ENCODE peak calls at places on chromosomes 11 and 22, in ten cellular contexts. One of them, this sample, is unnamed.

GRCh38 chr22:37636186-37636948 is 3.1 kb upstream of the SH3BP1 start:
- DNase-seq in GM13976: no peak
- DNase-seq in skeletal muscle cell: peak
- DNase-seq in cardiac septum: no peak
- DNase-seq in GOT3: no peak
- DNase-seq in activated T-cell treated with anti-CD3 and anti-CD28 coated beads, Interleukin-2, amount 50 U/mL, for 1 hour: no peak
- DNase-seq in M059J: peak
- DNase-seq in hypothalamus: no peak
- DNase-seq in HEK293T: no peak
- DNase-seq in left lung: no peak
- DNase-seq in this sample: no peak

GRCh38 chr22:43823353-43823908 is 11.3 kb upstream of the EFCAB6 start:
- DNase-seq in hypothalamus: no peak
- DNase-seq in cardiac septum: peak
- DNase-seq in activated T-cell treated with anti-CD3 and anti-CD28 coated beads, Interleukin-2, amount 50 U/mL, for 1 hour: no peak
- DNase-seq in HEK293T: no peak
- DNase-seq in left lung: peak
- DNase-seq in M059J: peak
- DNase-seq in GM13976: peak
- DNase-seq in GOT3: no peak
- DNase-seq in skeletal muscle cell: no peak
- DNase-seq in this sample: no peak

GRCh38 chr11:57310630-57311086 is 14.1 kb downstream of the TNKS1BP1 start:
- DNase-seq in M059J: peak
- DNase-seq in hypothalamus: no peak
- DNase-seq in left lung: no peak
- DNase-seq in skeletal muscle cell: no peak
- DNase-seq in GOT3: no peak
- DNase-seq in HEK293T: no peak
- DNase-seq in activated T-cell treated with anti-CD3 and anti-CD28 coated beads, Interleukin-2, amount 50 U/mL, for 1 hour: no peak
- DNase-seq in GM13976: no peak
- DNase-seq in cardiac septum: no peak
- DNase-seq in this sample: no peak

GRCh38 chr11:6214530-6214929 is 9.2 kb downstream of the C11orf42 start:
- DNase-seq in GM13976: no peak
- DNase-seq in left lung: peak
- DNase-seq in skeletal muscle cell: no peak
- DNase-seq in hypothalamus: no peak
- DNase-seq in cardiac septum: no peak
- DNase-seq in activated T-cell treated with anti-CD3 and anti-CD28 coated beads, Interleukin-2, amount 50 U/mL, for 1 hour: no peak
- DNase-seq in M059J: no peak
- DNase-seq in GOT3: no peak
- DNase-seq in HEK293T: no peak
- DNase-seq in this sample: no peak

GRCh38 chr22:37201066-37201820 is 11.0 kb downstream of the SSTR3 start:
- DNase-seq in skeletal muscle cell: no peak
- DNase-seq in GM13976: no peak
- DNase-seq in M059J: no peak
- DNase-seq in hypothalamus: no peak
- DNase-seq in HEK293T: no peak
- DNase-seq in cardiac septum: no peak
- DNase-seq in GOT3: no peak
- DNase-seq in activated T-cell treated with anti-CD3 and anti-CD28 coated beads, Interleukin-2, amount 50 U/mL, for 1 hour: peak
- DNase-seq in left lung: peak
- DNase-seq in this sample: no peak

GRCh38 chr22:16818538-16818937 is 6.7 kb downstream of the XKR3 start:
- DNase-seq in hypothalamus: no peak
- DNase-seq in M059J: no peak
- DNase-seq in left lung: no peak
- DNase-seq in GM13976: no peak
- DNase-seq in cardiac septum: no peak
- DNase-seq in activated T-cell treated with anti-CD3 and anti-CD28 coated beads, Interleukin-2, amount 50 U/mL, for 1 hour: no peak
- DNase-seq in skeletal muscle cell: no peak
- DNase-seq in GOT3: no peak
- DNase-seq in HEK293T: no peak
- DNase-seq in this sample: no peak

GRCh38 chr11:71304491-71304890 is 52.1 kb upstream of the SHANK2 start:
- DNase-seq in HEK293T: no peak
- DNase-seq in M059J: no peak
- DNase-seq in GM13976: no peak
- DNase-seq in activated T-cell treated with anti-CD3 and anti-CD28 coated beads, Interleukin-2, amount 50 U/mL, for 1 hour: no peak
- DNase-seq in hypothalamus: no peak
- DNase-seq in skeletal muscle cell: no peak
- DNase-seq in GOT3: no peak
- DNase-seq in cardiac septum: peak
- DNase-seq in left lung: no peak
- DNase-seq in this sample: no peak

GRCh38 chr11:11748706-11749365 is 92.9 kb upstream of the USP47 start:
- DNase-seq in HEK293T: no peak
- DNase-seq in GM13976: no peak
- DNase-seq in GOT3: no peak
- DNase-seq in skeletal muscle cell: no peak
- DNase-seq in activated T-cell treated with anti-CD3 and anti-CD28 coated beads, Interleukin-2, amount 50 U/mL, for 1 hour: no peak
- DNase-seq in left lung: no peak
- DNase-seq in hypothalamus: no peak
- DNase-seq in cardiac septum: no peak
- DNase-seq in M059J: peak
- DNase-seq in this sample: no peak

GRCh38 chr11:14444441-14445189 is 55.0 kb downstream of the COPB1 start:
- DNase-seq in M059J: no peak
- DNase-seq in GM13976: no peak
- DNase-seq in cardiac septum: no peak
- DNase-seq in hypothalamus: no peak
- DNase-seq in GOT3: no peak
- DNase-seq in HEK293T: no peak
- DNase-seq in left lung: no peak
- DNase-seq in skeletal muscle cell: no peak
- DNase-seq in activated T-cell treated with anti-CD3 and anti-CD28 coated beads, Interleukin-2, amount 50 U/mL, for 1 hour: no peak
- DNase-seq in this sample: no peak

GRCh38 chr11:74397531-74398243 is 546 bp downstream of the PGM2L1 start:
- DNase-seq in GM13976: peak
- DNase-seq in left lung: peak
- DNase-seq in HEK293T: peak
- DNase-seq in activated T-cell treated with anti-CD3 and anti-CD28 coated beads, Interleukin-2, amount 50 U/mL, for 1 hour: no peak
- DNase-seq in skeletal muscle cell: no peak
- DNase-seq in M059J: peak
- DNase-seq in cardiac septum: no peak
- DNase-seq in GOT3: no peak
- DNase-seq in hypothalamus: no peak
- DNase-seq in this sample: no peak

GRCh38 chr22:42437488-42438292 is 5.5 kb upstream of the NFAM1 start:
- DNase-seq in hypothalamus: peak
- DNase-seq in M059J: peak
- DNase-seq in activated T-cell treated with anti-CD3 and anti-CD28 coated beads, Interleukin-2, amount 50 U/mL, for 1 hour: peak
- DNase-seq in GOT3: peak
- DNase-seq in skeletal muscle cell: no peak
- DNase-seq in GM13976: peak
- DNase-seq in HEK293T: peak
- DNase-seq in left lung: peak
- DNase-seq in cardiac septum: peak
- DNase-seq in this sample: peak

GRCh38 chr22:42905702-42906183 is 48.7 kb upstream of the ARFGAP3 start:
- DNase-seq in cardiac septum: peak
- DNase-seq in skeletal muscle cell: no peak
- DNase-seq in hypothalamus: no peak
- DNase-seq in M059J: no peak
- DNase-seq in HEK293T: no peak
- DNase-seq in activated T-cell treated with anti-CD3 and anti-CD28 coated beads, Interleukin-2, amount 50 U/mL, for 1 hour: no peak
- DNase-seq in GM13976: no peak
- DNase-seq in GOT3: no peak
- DNase-seq in left lung: no peak
- DNase-seq in this sample: peak

GRCh38 chr11:27282806-27283205 is 80.2 kb downstream of the CCDC34 start:
- DNase-seq in activated T-cell treated with anti-CD3 and anti-CD28 coated beads, Interleukin-2, amount 50 U/mL, for 1 hour: no peak
- DNase-seq in left lung: no peak
- DNase-seq in GM13976: no peak
- DNase-seq in cardiac septum: no peak
- DNase-seq in GOT3: no peak
- DNase-seq in hypothalamus: no peak
- DNase-seq in skeletal muscle cell: no peak
- DNase-seq in M059J: peak
- DNase-seq in HEK293T: no peak
- DNase-seq in this sample: no peak

GRCh38 chr11:121656333-121657090 is 203.7 kb upstream of the SORL1-AS1 start:
- DNase-seq in GOT3: no peak
- DNase-seq in skeletal muscle cell: no peak
- DNase-seq in GM13976: peak
- DNase-seq in hypothalamus: no peak
- DNase-seq in cardiac septum: no peak
- DNase-seq in HEK293T: no peak
- DNase-seq in activated T-cell treated with anti-CD3 and anti-CD28 coated beads, Interleukin-2, amount 50 U/mL, for 1 hour: no peak
- DNase-seq in M059J: no peak
- DNase-seq in left lung: no peak
- DNase-seq in this sample: no peak

GRCh38 chr11:118438314-118438931 is 2.1 kb downstream of the KMT2A start:
- DNase-seq in skeletal muscle cell: peak
- DNase-seq in M059J: peak
- DNase-seq in GM13976: peak
- DNase-seq in GOT3: no peak
- DNase-seq in cardiac septum: peak
- DNase-seq in left lung: no peak
- DNase-seq in HEK293T: peak
- DNase-seq in activated T-cell treated with anti-CD3 and anti-CD28 coated beads, Interleukin-2, amount 50 U/mL, for 1 hour: peak
- DNase-seq in hypothalamus: no peak
- DNase-seq in this sample: peak

GRCh38 chr22:44100411-44100810 is 76.3 kb downstream of the PARVB start:
- DNase-seq in left lung: peak
- DNase-seq in cardiac septum: no peak
- DNase-seq in M059J: no peak
- DNase-seq in skeletal muscle cell: no peak
- DNase-seq in GM13976: no peak
- DNase-seq in GOT3: no peak
- DNase-seq in hypothalamus: no peak
- DNase-seq in HEK293T: no peak
- DNase-seq in activated T-cell treated with anti-CD3 and anti-CD28 coated beads, Interleukin-2, amount 50 U/mL, for 1 hour: no peak
- DNase-seq in this sample: no peak

GRCh38 chr22:45216133-45217003 is 24.3 kb downstream of the KIAA0930 start:
- DNase-seq in cardiac septum: no peak
- DNase-seq in M059J: no peak
- DNase-seq in hypothalamus: no peak
- DNase-seq in activated T-cell treated with anti-CD3 and anti-CD28 coated beads, Interleukin-2, amount 50 U/mL, for 1 hour: no peak
- DNase-seq in GM13976: no peak
- DNase-seq in left lung: peak
- DNase-seq in GOT3: no peak
- DNase-seq in HEK293T: no peak
- DNase-seq in skeletal muscle cell: no peak
- DNase-seq in this sample: no peak

GRCh38 chr11:58676563-58677135 is 54.2 kb downstream of the CNTF start:
- DNase-seq in HEK293T: no peak
- DNase-seq in M059J: no peak
- DNase-seq in GOT3: no peak
- DNase-seq in skeletal muscle cell: no peak
- DNase-seq in left lung: no peak
- DNase-seq in cardiac septum: no peak
- DNase-seq in GM13976: no peak
- DNase-seq in activated T-cell treated with anti-CD3 and anti-CD28 coated beads, Interleukin-2, amount 50 U/mL, for 1 hour: no peak
- DNase-seq in hypothalamus: no peak
- DNase-seq in this sample: no peak

GRCh38 chr11:1765871-1766718 is 2.4 kb upstream of the CTSD start:
- DNase-seq in GM13976: no peak
- DNase-seq in GOT3: no peak
- DNase-seq in cardiac septum: peak
- DNase-seq in skeletal muscle cell: no peak
- DNase-seq in activated T-cell treated with anti-CD3 and anti-CD28 coated beads, Interleukin-2, amount 50 U/mL, for 1 hour: peak
- DNase-seq in HEK293T: no peak
- DNase-seq in M059J: no peak
- DNase-seq in hypothalamus: no peak
- DNase-seq in left lung: peak
- DNase-seq in this sample: no peak

GRCh38 chr22:49340406-49340805 is 487.3 kb downstream of the BRD1 start:
- DNase-seq in left lung: no peak
- DNase-seq in GM13976: no peak
- DNase-seq in skeletal muscle cell: no peak
- DNase-seq in activated T-cell treated with anti-CD3 and anti-CD28 coated beads, Interleukin-2, amount 50 U/mL, for 1 hour: no peak
- DNase-seq in HEK293T: no peak
- DNase-seq in GOT3: no peak
- DNase-seq in hypothalamus: no peak
- DNase-seq in cardiac septum: no peak
- DNase-seq in M059J: no peak
- DNase-seq in this sample: no peak

GRCh38 chr11:33835143-33835878 is 56.6 kb downstream of the LMO2 start:
- DNase-seq in hypothalamus: no peak
- DNase-seq in M059J: peak
- DNase-seq in skeletal muscle cell: peak
- DNase-seq in HEK293T: no peak
- DNase-seq in left lung: no peak
- DNase-seq in cardiac septum: no peak
- DNase-seq in GM13976: no peak
- DNase-seq in GOT3: no peak
- DNase-seq in activated T-cell treated with anti-CD3 and anti-CD28 coated beads, Interleukin-2, amount 50 U/mL, for 1 hour: no peak
- DNase-seq in this sample: no peak

GRCh38 chr11:86746509-86746908 is 53.8 kb upstream of the PRSS23 start:
- DNase-seq in hypothalamus: no peak
- DNase-seq in cardiac septum: no peak
- DNase-seq in skeletal muscle cell: no peak
- DNase-seq in left lung: no peak
- DNase-seq in GOT3: no peak
- DNase-seq in M059J: peak
- DNase-seq in GM13976: no peak
- DNase-seq in activated T-cell treated with anti-CD3 and anti-CD28 coated beads, Interleukin-2, amount 50 U/mL, for 1 hour: no peak
- DNase-seq in HEK293T: no peak
- DNase-seq in this sample: no peak

GRCh38 chr22:30488121-30488520 is 16.3 kb upstream of the SEC14L3 start:
- DNase-seq in hypothalamus: no peak
- DNase-seq in GOT3: no peak
- DNase-seq in cardiac septum: no peak
- DNase-seq in activated T-cell treated with anti-CD3 and anti-CD28 coated beads, Interleukin-2, amount 50 U/mL, for 1 hour: no peak
- DNase-seq in GM13976: no peak
- DNase-seq in M059J: no peak
- DNase-seq in skeletal muscle cell: no peak
- DNase-seq in HEK293T: no peak
- DNase-seq in left lung: no peak
- DNase-seq in this sample: no peak

GRCh38 chr11:29333993-29334780 is 682.6 kb downstream of the KCNA4 start:
- DNase-seq in cardiac septum: no peak
- DNase-seq in HEK293T: peak
- DNase-seq in hypothalamus: no peak
- DNase-seq in activated T-cell treated with anti-CD3 and anti-CD28 coated beads, Interleukin-2, amount 50 U/mL, for 1 hour: no peak
- DNase-seq in GOT3: no peak
- DNase-seq in skeletal muscle cell: no peak
- DNase-seq in GM13976: peak
- DNase-seq in left lung: no peak
- DNase-seq in M059J: peak
- DNase-seq in this sample: no peak

GRCh38 chr11:10534331-10534730 is 6.7 kb downstream of the RNF141 start:
- DNase-seq in skeletal muscle cell: no peak
- DNase-seq in HEK293T: no peak
- DNase-seq in activated T-cell treated with anti-CD3 and anti-CD28 coated beads, Interleukin-2, amount 50 U/mL, for 1 hour: no peak
- DNase-seq in hypothalamus: no peak
- DNase-seq in M059J: no peak
- DNase-seq in GOT3: no peak
- DNase-seq in cardiac septum: no peak
- DNase-seq in left lung: no peak
- DNase-seq in GM13976: no peak
- DNase-seq in this sample: no peak

GRCh38 chr11:123227763-123228488 is 32.9 kb upstream of the CLMP start:
- DNase-seq in hypothalamus: no peak
- DNase-seq in M059J: no peak
- DNase-seq in left lung: no peak
- DNase-seq in GOT3: no peak
- DNase-seq in activated T-cell treated with anti-CD3 and anti-CD28 coated beads, Interleukin-2, amount 50 U/mL, for 1 hour: no peak
- DNase-seq in GM13976: no peak
- DNase-seq in skeletal muscle cell: no peak
- DNase-seq in cardiac septum: no peak
- DNase-seq in HEK293T: no peak
- DNase-seq in this sample: no peak

GRCh38 chr11:132312161-132312560 is 941.7 kb downstream of the NTM start:
- DNase-seq in HEK293T: no peak
- DNase-seq in hypothalamus: no peak
- DNase-seq in activated T-cell treated with anti-CD3 and anti-CD28 coated beads, Interleukin-2, amount 50 U/mL, for 1 hour: no peak
- DNase-seq in GM13976: no peak
- DNase-seq in skeletal muscle cell: peak
- DNase-seq in GOT3: no peak
- DNase-seq in M059J: peak
- DNase-seq in left lung: no peak
- DNase-seq in cardiac septum: no peak
- DNase-seq in this sample: no peak

GRCh38 chr11:112248216-112248615 is 12.4 kb downstream of the PLET1 start:
- DNase-seq in cardiac septum: no peak
- DNase-seq in GOT3: no peak
- DNase-seq in hypothalamus: no peak
- DNase-seq in activated T-cell treated with anti-CD3 and anti-CD28 coated beads, Interleukin-2, amount 50 U/mL, for 1 hour: no peak
- DNase-seq in skeletal muscle cell: peak
- DNase-seq in left lung: no peak
- DNase-seq in HEK293T: no peak
- DNase-seq in M059J: peak
- DNase-seq in GM13976: no peak
- DNase-seq in this sample: no peak

This sample was measured in gastrocnemius medialis.